ENCODE peak calls at places on chromosome 15, in six cellular contexts. I is progenitor cell of endocrine pancreas, X is neural crest cell, W is endothelial cell of umbilical vein, G is LNCaP clone FGC, Q is HepG2. O is an unnamed sample.

GRCh38 chr15:84973492-84974460 is 7.9 kb upstream of the PDE8A start:
- DNase-seq in I (no peak), X (no peak), W (no peak), G (no peak), Q (no peak), O (no peak)

GRCh38 chr15:71252036-71252898 is 137.0 kb downstream of the THSD4 start:
- DNase-seq in I (no peak), X (no peak), W (peak), G (peak), Q (no peak), O (no peak)

GRCh38 chr15:90379263-90379662 is 8.8 kb upstream of the IQGAP1 start:
- DNase-seq in I (no peak), X (no peak), W (no peak), G (no peak), Q (no peak), O (no peak)

GRCh38 chr15:55789066-55789660 is 46.2 kb upstream of the PRTG start:
- DNase-seq in I (no peak), X (no peak), W (no peak), G (no peak), Q (no peak), O (no peak)

GRCh38 chr15:48427960-48428547 is 96.8 kb downstream of the DUT start:
- DNase-seq in I (no peak), X (no peak), W (no peak), G (no peak), Q (no peak), O (no peak)

GRCh38 chr15:38860682-38861081 is 296.1 kb upstream of the RASGRP1 start:
- DNase-seq in I (no peak), X (no peak), W (no peak), G (no peak), Q (no peak), O (no peak)

GRCh38 chr15:91238664-91239428 is 138.8 kb downstream of the SV2B start:
- DNase-seq in I (no peak), X (no peak), W (no peak), G (no peak), Q (no peak), O (no peak)

GRCh38 chr15:89806565-89807550 is 7.8 kb downstream of the ANPEP start:
- DNase-seq in I (peak), X (no peak), W (no peak), G (no peak), Q (peak), O (no peak)

GRCh38 chr15:57861039-57861638 is 154.6 kb downstream of the POLR2M start:
- DNase-seq in I (no peak), X (peak), W (peak), G (peak), Q (peak), O (no peak)

GRCh38 chr15:63943829-63944680 is 102.2 kb downstream of the DAPK2 start:
- DNase-seq in I (no peak), X (no peak), W (no peak), G (no peak), Q (no peak), O (no peak)

GRCh38 chr15:85289677-85290365 is 90.6 kb upstream of the AKAP13 start:
- DNase-seq in I (no peak), X (no peak), W (peak), G (peak), Q (peak), O (no peak)

GRCh38 chr15:63173116-63173470 is 15.8 kb upstream of the RPS27L start:
- DNase-seq in I (no peak), X (no peak), W (no peak), G (no peak), Q (no peak), O (no peak)

GRCh38 chr15:66069751-66070150 is 183.8 kb downstream of the MEGF11 start:
- DNase-seq in I (no peak), X (no peak), W (no peak), G (no peak), Q (no peak), O (no peak)

GRCh38 chr15:38593523-38593922 is 28.9 kb upstream of the RASGRP1 start:
- DNase-seq in I (no peak), X (no peak), W (no peak), G (peak), Q (no peak), O (no peak)

GRCh38 chr15:66943456-66944095 is 121.8 kb upstream of the SMAD3 start:
- DNase-seq in I (no peak), X (no peak), W (no peak), G (no peak), Q (peak), O (no peak)

GRCh38 chr15:85588657-85589056 is 206.1 kb downstream of the KLHL25 start:
- DNase-seq in I (no peak), X (no peak), W (no peak), G (no peak), Q (no peak), O (no peak)

GRCh38 chr15:101052681-101053121 is 133.5 kb downstream of the LRRK1 start:
- DNase-seq in I (no peak), X (no peak), W (no peak), G (no peak), Q (no peak), O (no peak)

GRCh38 chr15:66898656-66899402 is 166.6 kb upstream of the SMAD3 start:
- DNase-seq in I (no peak), X (no peak), W (no peak), G (no peak), Q (no peak), O (no peak)

GRCh38 chr15:48112242-48112641 is 8.5 kb upstream of the SLC24A5 start:
- DNase-seq in I (peak), X (no peak), W (peak), G (peak), Q (peak), O (no peak)

GRCh38 chr15:52256930-52257733 is 38.5 kb downstream of the MYO5C start:
- DNase-seq in I (no peak), X (no peak), W (no peak), G (no peak), Q (no peak), O (no peak)

GRCh38 chr15:55108858-55109518 is 87.8 kb downstream of the RSL24D1 start:
- DNase-seq in I (peak), X (peak), W (peak), G (peak), Q (peak), O (peak)

GRCh38 chr15:40235201-40235890 is 3.5 kb upstream of the PAK6 start:
- DNase-seq in I (no peak), X (no peak), W (no peak), G (no peak), Q (no peak), O (no peak)

GRCh38 chr15:66298803-66299251 is 5.5 kb downstream of the DIS3L start:
- DNase-seq in I (no peak), X (no peak), W (no peak), G (no peak), Q (no peak), O (no peak)

GRCh38 chr15:92121047-92121446 is 267.5 kb downstream of the SLCO3A1 start:
- DNase-seq in I (no peak), X (no peak), W (no peak), G (no peak), Q (no peak), O (no peak)

DNA sequence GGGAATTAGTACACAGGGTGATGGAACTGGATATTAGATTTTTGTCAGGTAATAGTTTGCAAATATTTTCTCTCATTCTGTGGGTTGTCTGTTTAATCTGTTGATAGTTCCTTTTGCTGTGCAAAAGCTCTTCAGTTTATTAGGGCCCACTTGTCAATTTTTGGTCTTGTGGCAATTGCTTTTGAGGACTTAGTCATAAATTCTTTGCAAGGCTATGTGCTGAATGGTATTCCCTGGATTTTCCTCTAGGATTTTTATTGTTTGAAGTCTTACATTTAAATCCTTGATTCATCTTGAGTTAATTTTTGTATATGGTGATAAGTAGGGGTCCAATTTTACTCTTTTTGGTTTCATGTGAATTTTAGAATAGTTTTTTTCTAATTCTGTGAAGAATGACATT is 111.3 kb downstream of the ARRDC4 start:
- DNase-seq in I (no peak), X (no peak), W (no peak), G (no peak), Q (no peak), O (no peak)
- TF ChIP-seq CTCF in I (no peak), X (no peak), W (no peak), G (no peak), Q (no peak), O (no peak)

DNA sequence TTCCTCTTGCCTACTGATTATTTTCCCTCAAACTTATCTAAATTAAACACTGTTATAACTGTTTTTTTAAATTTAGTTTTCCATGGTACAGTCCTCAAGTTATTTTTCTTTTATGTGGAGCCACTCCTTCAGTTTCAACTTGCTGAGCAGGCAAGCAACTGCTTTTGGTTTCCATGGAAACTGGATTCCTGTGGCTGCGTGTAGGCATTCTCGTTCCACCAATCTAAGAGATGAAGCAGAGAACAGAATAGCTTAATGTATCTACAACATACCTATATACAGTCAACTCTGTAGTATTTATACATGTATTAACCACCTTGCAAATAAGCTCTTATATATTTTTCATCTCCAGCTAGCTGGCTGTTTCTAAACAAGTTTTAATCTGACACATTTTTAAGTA is 25.8 kb upstream of the ANXA2 start:
- DNase-seq in I (peak), X (no peak), W (peak), G (no peak), Q (peak), O (peak)
- TF ChIP-seq CTCF in I (no peak), X (no peak), W (no peak), G (no peak), Q (no peak), O (no peak)

DNA sequence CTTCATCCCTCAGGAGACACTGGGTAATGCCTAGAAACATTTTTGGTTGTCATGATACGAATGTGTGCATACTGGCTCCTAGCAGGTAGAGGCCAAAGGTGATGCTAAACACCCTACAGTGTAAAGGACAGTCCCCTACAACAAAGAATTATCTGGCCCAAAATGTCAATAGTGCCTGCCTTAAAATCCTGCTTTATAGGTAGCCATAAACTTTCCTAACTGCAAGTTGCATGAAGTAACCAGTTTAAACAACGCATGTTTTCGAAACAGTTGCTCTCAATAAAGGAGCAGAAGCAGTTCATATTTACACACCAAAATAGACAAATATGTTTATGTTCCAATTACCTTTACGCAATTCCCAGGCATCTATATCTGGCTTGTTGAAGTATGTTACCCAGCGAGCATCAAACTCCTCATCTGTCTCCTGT is 9.1 kb downstream of the COX5A start:
- DNase-seq in I (no peak), X (no peak), W (no peak), G (peak), Q (peak), O (no peak)
- TF ChIP-seq CTCF in I (no peak), X (no peak), W (no peak), G (no peak), Q (no peak), O (no peak)

DNA sequence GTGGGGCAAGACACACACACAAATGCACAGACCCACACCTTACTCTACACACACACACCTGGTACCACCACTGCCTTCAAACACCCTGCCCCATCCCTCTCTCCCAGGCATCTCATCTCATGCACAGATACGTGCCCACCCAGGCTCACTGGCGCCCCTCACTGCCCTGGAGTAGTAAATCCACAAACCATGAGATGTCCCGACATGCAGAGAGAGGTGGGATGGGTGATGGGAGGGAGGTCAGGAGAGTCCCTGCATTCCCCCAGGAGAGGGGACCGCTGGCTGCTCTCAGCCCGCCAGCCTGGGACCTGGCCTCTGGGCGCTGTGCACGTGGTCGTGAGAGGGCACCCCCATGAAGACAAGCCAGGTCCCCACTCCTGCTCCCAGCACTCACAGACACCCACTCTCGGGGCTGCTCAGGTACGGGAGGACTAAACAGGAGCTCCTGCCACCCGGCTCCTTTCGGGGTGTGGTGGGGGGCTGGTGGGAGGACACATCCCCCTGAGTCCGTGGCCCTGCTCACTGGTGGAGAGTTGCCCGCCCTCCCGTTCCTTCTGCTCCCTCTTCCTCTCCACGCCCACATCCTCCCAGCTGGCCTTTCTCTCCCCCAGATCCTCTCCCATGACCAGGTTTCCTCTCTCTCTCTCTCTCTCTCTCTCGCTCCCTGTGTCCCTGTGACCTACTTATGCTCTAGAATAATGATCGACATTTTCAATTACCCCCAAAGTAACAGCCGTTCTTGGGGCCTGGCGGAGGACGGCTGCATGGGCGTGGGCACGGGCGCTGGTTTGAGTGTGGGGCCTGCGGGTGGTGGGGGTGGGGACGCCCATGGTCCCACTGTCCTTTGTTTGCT is 18.8 kb upstream of the CSPG4 start:
- DNase-seq in I (no peak), X (no peak), W (no peak), G (no peak), Q (no peak), O (no peak)
- TF ChIP-seq CTCF in I (no peak), X (no peak), W (no peak), G (no peak), Q (peak), O (no peak)

GRCh38 chr15:34018021-34018645 is 20.9 kb downstream of the AVEN start:
- DNase-seq in I (no peak), X (no peak), W (no peak), G (no peak), Q (no peak), O (no peak)

GRCh38 chr15:34027606-34028005 is 11.4 kb downstream of the AVEN start:
- DNase-seq in I (no peak), X (no peak), W (no peak), G (no peak), Q (no peak), O (no peak)

GRCh38 chr15:34019369-34019990 is 19.5 kb downstream of the AVEN start:
- DNase-seq in I (no peak), X (no peak), W (no peak), G (no peak), Q (no peak), O (no peak)

GRCh38 chr15:34023932-34024331 is 15.1 kb downstream of the AVEN start:
- DNase-seq in I (no peak), X (no peak), W (no peak), G (no peak), Q (no peak), O (no peak)
- TF ChIP-seq CTCF in I (no peak), X (no peak), W (no peak), G (no peak), Q (no peak), O (no peak)

DNA sequence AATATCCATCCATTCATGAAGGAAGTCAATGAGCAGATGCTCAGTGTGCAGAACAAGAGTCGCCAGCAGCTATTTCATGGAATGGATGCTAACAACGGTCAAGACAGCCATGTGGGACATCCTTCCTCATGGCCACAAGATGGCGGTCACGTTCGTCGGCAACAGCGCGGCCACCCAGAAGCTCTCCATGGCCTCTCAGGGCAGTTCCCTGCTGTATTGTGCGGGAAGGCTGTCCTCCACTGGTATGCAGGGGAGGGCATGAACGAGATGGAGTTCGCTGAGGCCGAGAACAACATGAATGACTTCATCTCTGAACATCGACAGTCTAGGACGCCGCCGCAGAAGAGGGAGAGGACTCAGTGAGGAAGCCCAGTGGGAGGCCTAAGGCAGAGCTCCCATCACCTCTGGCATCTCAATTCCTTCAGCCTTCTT is 208.3 kb downstream of the TJP1 start:
- DNase-seq in I (no peak), X (no peak), W (no peak), G (no peak), Q (peak), O (no peak)
- TF ChIP-seq CTCF in I (peak), X (peak), W (no peak), G (peak), Q (peak), O (no peak)

DNA sequence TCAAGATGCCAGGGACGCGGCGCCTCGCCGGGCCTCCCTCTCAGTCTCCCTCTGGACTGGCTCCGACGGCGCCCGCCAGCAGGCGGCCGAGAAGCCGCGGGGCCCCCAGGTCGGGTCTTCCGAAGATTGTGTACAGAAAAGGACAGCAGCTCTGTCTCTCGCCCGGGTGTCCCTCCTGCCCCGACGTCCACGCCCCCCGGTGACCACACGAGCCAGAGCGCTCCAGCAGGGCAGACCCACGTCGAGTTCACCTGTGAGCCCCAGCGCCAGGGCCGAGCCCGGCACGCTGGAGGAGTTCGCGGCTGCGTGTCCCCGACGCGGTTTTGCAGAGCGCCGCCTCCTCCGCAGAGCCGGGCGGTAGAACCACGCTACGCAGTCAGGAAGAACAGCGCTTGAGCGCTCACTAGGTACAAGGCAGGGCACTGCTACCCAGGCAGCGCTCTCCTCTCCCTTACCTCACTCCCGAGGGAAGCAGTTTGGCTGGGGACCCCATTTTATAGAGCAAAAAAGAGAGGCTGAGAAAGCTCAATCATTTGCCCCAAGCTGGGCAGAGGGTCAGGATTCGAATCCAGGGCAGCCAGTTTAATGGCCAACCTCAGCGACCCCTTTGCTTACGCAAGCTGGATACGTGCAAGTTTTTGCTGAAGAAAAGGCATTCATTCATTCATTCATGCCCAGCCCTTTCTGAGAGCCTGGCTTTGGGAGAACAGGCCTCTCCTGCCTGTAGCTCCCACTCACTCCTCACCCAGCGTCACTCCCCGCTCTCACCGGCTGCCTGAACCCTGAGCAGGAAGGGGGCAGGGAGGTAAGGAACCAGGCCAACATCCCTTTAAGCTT is 3.0 kb upstream of the TLE3 start:
- DNase-seq in I (peak), X (peak), W (peak), G (no peak), Q (peak), O (peak)
- TF ChIP-seq CTCF in I (peak), X (peak), W (peak), G (no peak), Q (peak), O (peak)

DNA sequence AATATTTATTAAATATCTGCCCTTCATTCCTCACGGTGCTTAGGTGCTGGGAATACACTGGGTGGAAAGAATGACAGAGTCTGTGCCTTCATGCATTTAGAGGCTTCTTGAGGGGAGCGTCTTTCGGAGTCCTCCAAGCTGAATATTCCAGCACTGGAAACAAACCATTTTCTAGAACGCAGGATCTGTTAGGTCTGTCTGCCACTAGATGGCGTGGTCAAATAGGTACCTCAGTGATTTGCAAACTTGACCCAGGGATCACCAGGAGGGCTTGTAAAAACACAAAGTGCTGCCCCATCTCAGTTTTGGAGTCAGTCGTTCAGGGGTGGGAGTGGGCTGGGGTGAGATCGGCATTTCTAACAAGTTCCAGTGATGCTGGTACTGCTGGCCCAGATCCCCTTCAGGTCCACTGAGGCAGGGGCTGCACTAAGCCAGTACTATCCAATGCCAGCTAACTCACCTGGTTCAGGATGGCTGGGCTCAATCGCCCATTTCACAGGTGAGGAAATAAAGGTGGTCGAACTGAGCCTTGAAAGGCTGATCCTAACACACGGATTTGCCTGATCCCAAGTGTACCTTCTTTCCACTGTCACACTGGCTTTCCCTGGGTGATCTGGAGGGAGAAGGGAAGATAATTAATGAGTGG is 14.8 kb downstream of the ARNT2 start:
- DNase-seq in I (no peak), X (peak), W (peak), G (peak), Q (peak), O (no peak)
- TF ChIP-seq CTCF in I (peak), X (peak), W (peak), G (peak), Q (peak), O (peak)

DNA sequence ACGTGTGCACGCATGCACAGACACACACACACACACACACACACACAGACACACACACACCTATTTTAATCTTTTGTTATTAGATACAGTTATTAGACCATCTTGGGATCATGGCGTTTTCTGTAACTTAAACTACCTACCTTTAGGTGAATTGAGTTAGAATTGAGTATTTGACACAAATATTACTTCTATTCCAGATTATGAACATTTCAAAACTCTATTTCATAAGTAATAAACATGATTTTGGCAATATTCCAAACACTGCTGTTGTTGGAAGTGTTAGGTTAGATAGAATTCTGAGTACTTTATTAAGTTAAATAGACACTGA is 65.6 kb downstream of the GLCE start:
- DNase-seq in I (no peak), X (no peak), W (no peak), G (no peak), Q (no peak), O (no peak)
- TF ChIP-seq CTCF in I (no peak), X (peak), W (no peak), G (no peak), Q (no peak), O (no peak)

O was measured in breast epithelium.